ENCODE peak calls at places on chromosomes 1 and 21, in ten cellular contexts. R, M, C, X, Q, U, Y, D, N and F are unnamed samples.

GRCh38 chr1:180911640-180912161 is 996 bp upstream of the KIAA1614 start:
- DNase-seq in R (no peak), M (no peak), C (no peak), X (no peak), Q (no peak), U (peak; percentile 19), Y (no peak), D (no peak), N (peak; percentile 27), F (no peak)

GRCh38 chr21:32499249-32500055 is 85.9 kb downstream of the TCP10L start:
- DNase-seq in R (no peak), M (no peak), C (no peak), X (no peak), Q (no peak), U (peak; percentile 62), Y (no peak), D (no peak), N (peak; percentile 73), F (no peak)

GRCh38 chr1:53153752-53154151 is 11.3 kb upstream of the SLC1A7 start:
- DNase-seq in R (no peak), M (no peak), C (no peak), X (no peak), Q (no peak), U (no peak), Y (no peak), D (no peak), N (peak; percentile 45), F (no peak)

GRCh38 chr1:32266926-32267645 is 16.0 kb downstream of the LCK start:
- DNase-seq in R (no peak), M (no peak), C (no peak), X (no peak), Q (no peak), U (peak; percentile 84), Y (no peak), D (no peak), N (peak; percentile 74), F (no peak)

GRCh38 chr1:193421487-193421886 is 235.1 kb upstream of the B3GALT2 start:
- DNase-seq in R (no peak), M (no peak), C (no peak), X (no peak), Q (no peak), U (no peak), Y (no peak), D (no peak), N (no peak), F (no peak)

GRCh38 chr1:176949033-176949662 is 215.4 kb downstream of the ASTN1 start:
- DNase-seq in R (no peak), M (peak; percentile 47), C (peak; percentile 65), X (peak; percentile 2), Q (no peak), U (peak; percentile 24), Y (no peak), D (peak; percentile 8), N (peak; percentile 3), F (peak; percentile 80)

GRCh38 chr1:179745743-179746142 is 2.7 kb downstream of the FAM163A start:
- DNase-seq in R (no peak), M (no peak), C (no peak), X (no peak), Q (no peak), U (no peak), Y (no peak), D (no peak), N (no peak), F (no peak)

GRCh38 chr1:214086945-214087344 is 99.2 kb downstream of the PROX1 start:
- DNase-seq in R (no peak), M (no peak), C (no peak), X (no peak), Q (no peak), U (no peak), Y (no peak), D (no peak), N (no peak), F (no peak)

GRCh38 chr1:214993419-214993818 is 89.1 kb upstream of the KCNK2 start:
- DNase-seq in R (no peak), M (no peak), C (no peak), X (no peak), Q (no peak), U (peak; percentile 82), Y (no peak), D (no peak), N (no peak), F (no peak)

GRCh38 chr1:205228052-205228451 is 306 bp downstream of the TMCC2 start:
- DNase-seq in R (no peak), M (no peak), C (no peak), X (no peak), Q (no peak), U (no peak), Y (no peak), D (no peak), N (no peak), F (no peak)

GRCh38 chr1:25566730-25567341 is 23.4 kb downstream of the LDLRAP1 start:
- DNase-seq in R (peak; percentile 44), M (peak; percentile 68), C (no peak), X (no peak), Q (peak; percentile 65), U (peak; percentile 92), Y (no peak), D (no peak), N (peak; percentile 93), F (no peak)

GRCh38 chr1:20578062-20578461 is 10.8 kb upstream of the CDA start:
- DNase-seq in R (no peak), M (no peak), C (no peak), X (no peak), Q (no peak), U (no peak), Y (no peak), D (no peak), N (no peak), F (no peak)

GRCh38 chr1:241608379-241609033 is 31.7 kb downstream of the CHML start:
- DNase-seq in R (no peak), M (no peak), C (no peak), X (no peak), Q (no peak), U (peak; percentile 79), Y (no peak), D (no peak), N (peak; percentile 83), F (no peak)

GRCh38 chr1:79376106-79376505 is 369.6 kb upstream of the ADGRL4 start:
- DNase-seq in R (no peak), M (no peak), C (no peak), X (no peak), Q (no peak), U (no peak), Y (no peak), D (no peak), N (no peak), F (no peak)

GRCh38 chr1:36408479-36408878 is 10.8 kb upstream of the LSM10 start:
- DNase-seq in R (no peak), M (no peak), C (no peak), X (no peak), Q (no peak), U (peak; percentile 61), Y (no peak), D (no peak), N (no peak), F (no peak)

GRCh38 chr21:16908087-16908486 is 604.8 kb upstream of the CXADR start:
- DNase-seq in R (no peak), M (no peak), C (no peak), X (peak; percentile 28), Q (no peak), U (no peak), Y (no peak), D (no peak), N (peak; percentile 70), F (no peak)

GRCh38 chr1:180262628-180263488 is 32.8 kb downstream of the LHX4 start:
- DNase-seq in R (no peak), M (no peak), C (no peak), X (no peak), Q (no peak), U (no peak), Y (no peak), D (no peak), N (peak; percentile 31), F (no peak)

GRCh38 chr1:88612783-88613182 is 71.3 kb upstream of the PKN2 start:
- DNase-seq in R (no peak), M (no peak), C (no peak), X (peak; percentile 55), Q (no peak), U (no peak), Y (no peak), D (no peak), N (no peak), F (no peak)

GRCh38 chr1:173603056-173603591 is at the start of gene SLC9C2:
- DNase-seq in R (no peak), M (no peak), C (no peak), X (no peak), Q (no peak), U (peak; percentile 17), Y (no peak), D (no peak), N (peak; percentile 76), F (no peak)

GRCh38 chr1:7265771-7266371 is 480.6 kb downstream of the CAMTA1 start:
- DNase-seq in R (peak; percentile 7), M (no peak), C (no peak), X (peak; percentile 97), Q (no peak), U (peak; percentile 97), Y (no peak), D (peak; percentile 92), N (peak; percentile 90), F (peak; percentile 77)

GRCh38 chr1:20588634-20589225 is at the start of gene CDA:
- DNase-seq in R (no peak), M (no peak), C (no peak), X (no peak), Q (no peak), U (no peak), Y (no peak), D (no peak), N (no peak), F (no peak)

GRCh38 chr1:226827458-226827857 is 43.0 kb upstream of the PSEN2 start:
- DNase-seq in R (peak; percentile 15), M (peak; percentile 67), C (no peak), X (no peak), Q (no peak), U (no peak), Y (no peak), D (no peak), N (no peak), F (no peak)

GRCh38 chr1:30809514-30810263 is 52.1 kb upstream of the LAPTM5 start:
- DNase-seq in R (no peak), M (no peak), C (no peak), X (peak; percentile 50), Q (no peak), U (peak; percentile 93), Y (no peak), D (no peak), N (peak; percentile 91), F (no peak)

GRCh38 chr1:150127464-150127863 is 22.3 kb upstream of the PLEKHO1 start:
- DNase-seq in R (no peak), M (no peak), C (no peak), X (no peak), Q (no peak), U (no peak), Y (no peak), D (no peak), N (no peak), F (no peak)

GRCh38 chr1:61636392-61636791 is 88.5 kb downstream of the TM2D1 start:
- DNase-seq in R (no peak), M (no peak), C (no peak), X (no peak), Q (no peak), U (no peak), Y (no peak), D (no peak), N (no peak), F (no peak)

GRCh38 chr1:195766709-195767108 is 841.5 kb downstream of the KCNT2 start:
- DNase-seq in R (no peak), M (no peak), C (no peak), X (no peak), Q (no peak), U (peak; percentile 43), Y (no peak), D (no peak), N (peak; percentile 11), F (peak; percentile 25)

GRCh38 chr1:175893192-175893591 is 149.8 kb upstream of the TNR start:
- DNase-seq in R (no peak), M (no peak), C (no peak), X (no peak), Q (no peak), U (peak; percentile 23), Y (no peak), D (no peak), N (peak; percentile 39), F (no peak)

GRCh38 chr1:53737648-53738204 is 1.2 kb downstream of the GLIS1 start:
- DNase-seq in R (no peak), M (peak; percentile 21), C (no peak), X (no peak), Q (no peak), U (no peak), Y (no peak), D (no peak), N (peak; percentile 18), F (no peak)